ENCODE peak calls at places on chromosome 2, in six cellular contexts. Z is IMR-90, V is GM12878, G is HepG2, E is K562, L is SK-N-SH. H is an unnamed sample.

GRCh38 chr2:234490239-234491074 is 6.4 kb downstream of the ARL4C start:
- DNase-seq in G (no peak), Z (no peak), E (no peak), L (no peak), V (peak; percentile 30), H (no peak)

GRCh38 chr2:192307530-192307929 is 112.8 kb upstream of the TMEFF2 start:
- DNase-seq in Z (peak; percentile 17), V (no peak), L (no peak), E (no peak), G (no peak), H (no peak)

GRCh38 chr2:191152841-191153240 is 2.0 kb upstream of the STAT4 start:
- DNase-seq in G (no peak), V (no peak), E (peak; percentile 18), Z (peak; percentile 75), L (no peak), H (no peak)

GRCh38 chr2:229815858-229816257 is 101.5 kb upstream of the DNER start:
- DNase-seq in E (no peak), V (no peak), Z (peak; percentile 59), L (no peak), G (no peak), H (peak; percentile 6)

GRCh38 chr2:174827371-174828369 is 63.4 kb upstream of the CHRNA1 start:
- DNase-seq in E (no peak), V (no peak), Z (peak; percentile 49), L (no peak), G (no peak), H (no peak)

GRCh38 chr2:74007120-74007519 is 22.4 kb downstream of the TET3 start:
- DNase-seq in V (no peak), E (no peak), L (no peak), Z (peak; percentile 32), G (no peak), H (no peak)

GRCh38 chr2:169583494-169583893 is 657 bp upstream of the PPIG start:
- DNase-seq in Z (no peak), L (no peak), E (no peak), G (no peak), V (no peak), H (no peak)

GRCh38 chr2:113826346-113827285 is 63.3 kb upstream of the ACTR3 start:
- DNase-seq in E (no peak), Z (no peak), G (peak; percentile 56), V (no peak), L (no peak), H (no peak)

GRCh38 chr2:158359846-158360245 is 96.7 kb downstream of the CCDC148 start:
- DNase-seq in L (no peak), E (peak; percentile 81), G (peak; percentile 68), V (no peak), Z (peak; percentile 59), H (no peak)

GRCh38 chr2:121831841-121832240 is 76.4 kb downstream of the TSN start:
- DNase-seq in L (no peak), G (no peak), Z (no peak), E (no peak), V (no peak), H (no peak)

GRCh38 chr2:72015281-72015680 is 132.4 kb downstream of the CYP26B1 start:
- DNase-seq in L (no peak), V (no peak), G (no peak), E (no peak), Z (no peak), H (no peak)

GRCh38 chr2:168874368-168875005 is 15.7 kb downstream of the SPC25 start:
- DNase-seq in V (no peak), E (no peak), Z (no peak), G (no peak), L (no peak), H (no peak)

GRCh38 chr2:95314964-95315611 is 17.9 kb downstream of the KCNIP3 start:
- DNase-seq in L (peak; percentile 85), G (peak; percentile 36), Z (peak; percentile 7), E (peak; percentile 34), V (no peak), H (peak; percentile 45)

GRCh38 chr2:69097148-69097610 is 84.2 kb downstream of the ANTXR1 start:
- DNase-seq in Z (no peak), V (no peak), G (peak; percentile 86), L (no peak), E (no peak), H (no peak)

GRCh38 chr2:43217228-43218220 is 8.9 kb downstream of the ZFP36L2 start:
- DNase-seq in E (no peak), G (no peak), L (no peak), Z (no peak), V (no peak), H (no peak)

GRCh38 chr2:156800781-156801366 is 364.7 kb downstream of the GPD2 start:
- DNase-seq in E (no peak), V (no peak), G (no peak), L (no peak), Z (no peak), H (no peak)

GRCh38 chr2:98730053-98730850 is 680 bp downstream of the MGAT4A start:
- DNase-seq in E (peak; percentile 4), Z (no peak), V (no peak), L (peak; percentile 73), G (peak; percentile 59), H (no peak)

GRCh38 chr2:95012881-95013550 is 12.5 kb upstream of the MAL start:
- DNase-seq in V (peak; percentile 57), L (no peak), E (no peak), G (no peak), Z (no peak), H (no peak)

GRCh38 chr2:46002507-46002883 is 294.7 kb upstream of the EPAS1 start:
- DNase-seq in L (no peak), V (no peak), Z (peak; percentile 79), E (no peak), G (peak; percentile 88), H (no peak)

DNA sequence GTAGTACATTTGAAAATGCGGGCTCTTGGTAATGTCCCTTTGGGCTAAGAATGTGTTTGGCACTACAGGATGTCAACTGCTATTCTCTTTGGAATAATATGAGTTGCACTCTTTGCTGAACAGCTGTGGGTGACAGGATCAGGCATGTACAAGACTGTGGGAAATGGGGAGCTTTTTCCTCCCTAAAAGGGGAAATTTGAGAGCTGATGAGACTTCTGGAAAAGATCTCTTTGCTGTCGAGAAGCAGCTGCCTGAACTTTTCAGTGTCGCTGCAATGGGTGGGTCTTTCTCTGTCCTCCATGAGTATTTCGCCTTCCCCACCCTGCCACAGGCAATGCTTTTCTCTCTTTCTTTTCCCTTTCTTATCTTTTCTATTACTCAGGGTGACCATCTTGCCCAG is 762.2 kb upstream of the GCFC2 start:
- DNase-seq in E (no peak), G (no peak), V (no peak), L (no peak), Z (no peak), H (no peak)
- TF ChIP-seq SMC3 in E (no peak), G (no peak), V (no peak), L (no peak), Z (no peak), H (no peak)

DNA sequence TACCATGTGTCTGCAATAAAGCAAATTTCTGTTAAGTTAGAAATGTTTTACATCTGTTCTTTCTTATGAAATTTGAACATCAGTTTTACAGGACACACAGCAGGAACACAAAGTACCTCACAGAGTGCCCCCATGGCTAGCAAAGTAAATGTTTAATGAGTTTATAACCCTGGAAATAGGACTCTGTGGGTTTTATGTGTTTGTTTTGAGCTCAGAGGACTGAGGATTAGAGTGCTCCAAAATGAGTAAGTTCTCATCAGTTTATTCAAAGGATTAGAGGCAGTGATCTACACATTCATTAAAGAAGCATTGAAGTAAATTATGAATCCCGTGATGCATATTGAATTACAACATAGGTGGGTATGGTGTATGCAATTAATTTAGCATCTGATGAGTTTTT is 281.8 kb downstream of the GULP1 start:
- DNase-seq in V (no peak), E (no peak), L (no peak), Z (peak; percentile 5), G (no peak), H (peak; percentile 6)
- TF ChIP-seq SMC3 in V (no peak), E (no peak), L (no peak), Z (no peak), G (no peak), H (no peak)

DNA sequence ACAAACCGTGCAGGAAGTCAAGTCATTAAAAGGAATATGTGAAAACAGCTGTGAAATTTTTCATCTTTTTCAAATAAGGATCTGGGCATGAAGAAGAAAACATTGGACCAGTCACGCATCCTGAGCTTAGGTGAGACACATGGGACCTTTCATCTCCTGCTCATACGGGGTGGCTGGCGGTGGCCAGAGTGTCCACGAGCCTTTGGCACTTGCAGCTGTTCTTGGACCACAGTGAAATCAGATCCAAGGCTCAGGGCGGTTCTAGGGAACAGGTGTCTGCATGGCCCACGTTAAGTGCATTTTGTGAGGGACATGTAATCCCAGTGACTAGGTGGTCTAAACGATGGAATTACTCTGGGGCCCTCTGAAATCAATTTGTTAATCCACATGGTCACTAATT is 212.7 kb upstream of the COPS8 start:
- DNase-seq in V (no peak), G (no peak), E (no peak), L (no peak), Z (no peak), H (no peak)
- TF ChIP-seq SMC3 in V (no peak), G (no peak), E (no peak), L (no peak), Z (no peak), H (no peak)

DNA sequence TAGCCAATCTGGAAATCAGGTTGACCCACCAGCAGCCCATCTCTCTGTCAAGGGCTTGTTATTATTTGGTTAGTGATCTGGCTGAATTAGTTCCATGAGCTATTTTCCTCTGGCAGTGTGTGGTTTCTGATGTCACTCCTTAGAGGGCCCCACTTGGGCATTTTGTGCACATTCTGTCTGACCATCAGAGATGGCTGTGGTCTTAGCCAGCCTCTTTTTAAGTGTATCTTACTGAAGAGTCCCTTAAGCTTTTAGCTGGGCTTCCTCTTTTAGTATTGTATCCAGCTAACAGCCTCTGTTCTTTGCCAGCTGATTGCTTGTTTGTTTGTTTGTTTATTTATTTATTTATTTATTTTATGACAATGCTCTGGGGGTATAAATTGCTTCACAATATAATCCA is 951.1 kb upstream of the CNTNAP5 start:
- DNase-seq in G (no peak), E (no peak), L (no peak), Z (no peak), V (no peak), H (no peak)
- TF ChIP-seq SMC3 in G (no peak), E (no peak), L (no peak), Z (no peak), V (no peak), H (no peak)

GRCh38 chr2:217941886-217942728 is 60.7 kb downstream of the TNS1 start:
- DNase-seq in E (no peak), L (no peak), G (no peak), V (no peak), Z (no peak), H (no peak)

GRCh38 chr2:217940261-217941220 is 62.3 kb downstream of the TNS1 start:
- DNase-seq in E (no peak), Z (no peak), G (no peak), L (no peak), V (no peak), H (no peak)

GRCh38 chr2:217939629-217940245 is 63.1 kb downstream of the TNS1 start:
- DNase-seq in G (no peak), Z (no peak), V (no peak), L (no peak), E (no peak), H (no peak)

GRCh38 chr2:217942731-217943335 is 60.0 kb downstream of the TNS1 start:
- DNase-seq in V (no peak), E (no peak), Z (no peak), G (peak; percentile 15), L (no peak), H (no peak)

DNA sequence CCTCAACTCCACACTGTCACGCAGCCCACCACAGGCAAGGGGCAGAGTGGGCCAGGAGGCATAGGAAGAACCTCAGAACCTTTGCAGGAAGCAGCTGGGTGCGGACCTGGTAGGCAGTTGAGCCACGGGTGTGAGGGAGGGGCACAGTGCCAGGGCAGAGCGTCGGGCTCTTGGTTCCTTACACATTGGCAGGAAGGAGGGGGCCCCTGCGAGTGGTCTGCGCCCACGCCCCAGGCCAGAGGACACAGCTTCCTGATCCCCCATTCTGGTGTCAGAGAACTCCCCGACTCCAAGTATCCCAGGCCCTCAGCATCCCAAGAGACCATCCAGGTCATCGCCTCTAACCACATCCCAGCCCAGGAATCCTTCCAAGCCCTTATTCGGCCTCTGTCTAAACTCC is 61.5 kb downstream of the TNS1 start:
- DNase-seq in L (no peak), Z (no peak), V (no peak), G (no peak), E (no peak), H (no peak)
- TF ChIP-seq SMC3 in L (no peak), Z (no peak), V (no peak), G (no peak), E (no peak), H (no peak)